ENCODE peak calls at places on chromosomes 11 and 22, in five cellular contexts. One of them, this sample, is unnamed.

GRCh38 chr22:18152519-18152918 is 2.5 kb downstream of the USP18 start:
- DNase-seq in C1 segment of cervical spinal cord: no peak
- DNase-seq in NCI-H1694 treated with DMSO at 0.1 percent for 48 hours: no peak
- DNase-seq in heart right ventricle: no peak
- DNase-seq in hepatic stellate cell: no peak
- DNase-seq in this sample: no peak

GRCh38 chr11:112525844-112526590 is 265.4 kb upstream of the PLET1 start:
- DNase-seq in C1 segment of cervical spinal cord: no peak
- DNase-seq in NCI-H1694 treated with DMSO at 0.1 percent for 48 hours: no peak
- DNase-seq in heart right ventricle: no peak
- DNase-seq in hepatic stellate cell: no peak
- DNase-seq in this sample: no peak

GRCh38 chr22:24285245-24285644 is 14.6 kb downstream of the SPECC1L start:
- DNase-seq in C1 segment of cervical spinal cord: no peak
- DNase-seq in NCI-H1694 treated with DMSO at 0.1 percent for 48 hours: no peak
- DNase-seq in heart right ventricle: no peak
- DNase-seq in hepatic stellate cell: no peak
- DNase-seq in this sample: no peak

GRCh38 chr11:61881397-61881796 is 9.9 kb downstream of the FADS3 start:
- DNase-seq in C1 segment of cervical spinal cord: no peak
- DNase-seq in NCI-H1694 treated with DMSO at 0.1 percent for 48 hours: no peak
- DNase-seq in heart right ventricle: no peak
- DNase-seq in hepatic stellate cell: no peak
- DNase-seq in this sample: no peak

GRCh38 chr22:44410396-44411056 is 87.5 kb downstream of the RTL6 start:
- DNase-seq in C1 segment of cervical spinal cord: no peak
- DNase-seq in NCI-H1694 treated with DMSO at 0.1 percent for 48 hours: peak
- DNase-seq in heart right ventricle: peak
- DNase-seq in hepatic stellate cell: peak
- DNase-seq in this sample: no peak

GRCh38 chr22:28440517-28441366 is 238.9 kb downstream of the TTC28 start:
- DNase-seq in C1 segment of cervical spinal cord: no peak
- DNase-seq in NCI-H1694 treated with DMSO at 0.1 percent for 48 hours: no peak
- DNase-seq in heart right ventricle: no peak
- DNase-seq in hepatic stellate cell: peak
- DNase-seq in this sample: no peak

GRCh38 chr11:39651857-39652461 is 1807.5 kb downstream of the LRRC4C start:
- DNase-seq in C1 segment of cervical spinal cord: no peak
- DNase-seq in NCI-H1694 treated with DMSO at 0.1 percent for 48 hours: no peak
- DNase-seq in heart right ventricle: no peak
- DNase-seq in hepatic stellate cell: no peak
- DNase-seq in this sample: no peak

GRCh38 chr11:86784247-86784681 is 16.1 kb upstream of the PRSS23 start:
- DNase-seq in C1 segment of cervical spinal cord: no peak
- DNase-seq in NCI-H1694 treated with DMSO at 0.1 percent for 48 hours: no peak
- DNase-seq in heart right ventricle: no peak
- DNase-seq in hepatic stellate cell: no peak
- DNase-seq in this sample: no peak

GRCh38 chr22:23790819-23791736 is 4.3 kb downstream of the SMARCB1 start:
- DNase-seq in C1 segment of cervical spinal cord: no peak
- DNase-seq in NCI-H1694 treated with DMSO at 0.1 percent for 48 hours: no peak
- DNase-seq in heart right ventricle: no peak
- DNase-seq in hepatic stellate cell: no peak
- DNase-seq in this sample: no peak

GRCh38 chr11:100738701-100739100 is 51.6 kb downstream of the ARHGAP42 start:
- DNase-seq in C1 segment of cervical spinal cord: no peak
- DNase-seq in NCI-H1694 treated with DMSO at 0.1 percent for 48 hours: no peak
- DNase-seq in heart right ventricle: no peak
- DNase-seq in hepatic stellate cell: no peak
- DNase-seq in this sample: no peak

GRCh38 chr11:27913650-27914049 is 194.3 kb downstream of the KIF18A start:
- DNase-seq in C1 segment of cervical spinal cord: no peak
- DNase-seq in NCI-H1694 treated with DMSO at 0.1 percent for 48 hours: no peak
- DNase-seq in heart right ventricle: no peak
- DNase-seq in hepatic stellate cell: no peak
- DNase-seq in this sample: no peak

GRCh38 chr11:124746621-124747243 is 5.3 kb downstream of the VSIG2 start:
- DNase-seq in C1 segment of cervical spinal cord: no peak
- DNase-seq in NCI-H1694 treated with DMSO at 0.1 percent for 48 hours: no peak
- DNase-seq in heart right ventricle: peak
- DNase-seq in hepatic stellate cell: peak
- DNase-seq in this sample: no peak

GRCh38 chr22:44547371-44547770 is 49.3 kb upstream of the RTL6 start:
- DNase-seq in C1 segment of cervical spinal cord: no peak
- DNase-seq in NCI-H1694 treated with DMSO at 0.1 percent for 48 hours: no peak
- DNase-seq in heart right ventricle: no peak
- DNase-seq in hepatic stellate cell: no peak
- DNase-seq in this sample: no peak

GRCh38 chr11:123590296-123590912 is 64.0 kb downstream of the SCN3B start:
- DNase-seq in C1 segment of cervical spinal cord: no peak
- DNase-seq in NCI-H1694 treated with DMSO at 0.1 percent for 48 hours: no peak
- DNase-seq in heart right ventricle: no peak
- DNase-seq in hepatic stellate cell: peak
- DNase-seq in this sample: no peak

GRCh38 chr22:47432683-47433082 is 670.2 kb downstream of the TBC1D22A start:
- DNase-seq in C1 segment of cervical spinal cord: no peak
- DNase-seq in NCI-H1694 treated with DMSO at 0.1 percent for 48 hours: no peak
- DNase-seq in heart right ventricle: no peak
- DNase-seq in hepatic stellate cell: no peak
- DNase-seq in this sample: no peak

GRCh38 chr22:36823177-36823839 is 6.5 kb upstream of the PVALB start:
- DNase-seq in C1 segment of cervical spinal cord: no peak
- DNase-seq in NCI-H1694 treated with DMSO at 0.1 percent for 48 hours: no peak
- DNase-seq in heart right ventricle: no peak
- DNase-seq in hepatic stellate cell: no peak
- DNase-seq in this sample: no peak

GRCh38 chr11:89487016-89487415 is 4.2 kb downstream of the NOX4 start:
- DNase-seq in C1 segment of cervical spinal cord: no peak
- DNase-seq in NCI-H1694 treated with DMSO at 0.1 percent for 48 hours: no peak
- DNase-seq in heart right ventricle: no peak
- DNase-seq in hepatic stellate cell: no peak
- DNase-seq in this sample: no peak

GRCh38 chr11:65887723-65888162 is 528 bp downstream of the FIBP start:
- DNase-seq in C1 segment of cervical spinal cord: no peak
- DNase-seq in NCI-H1694 treated with DMSO at 0.1 percent for 48 hours: no peak
- DNase-seq in heart right ventricle: no peak
- DNase-seq in hepatic stellate cell: no peak
- DNase-seq in this sample: no peak

GRCh38 chr11:119626197-119626909 is 102.6 kb downstream of the NECTIN1 start:
- DNase-seq in C1 segment of cervical spinal cord: no peak
- DNase-seq in NCI-H1694 treated with DMSO at 0.1 percent for 48 hours: no peak
- DNase-seq in heart right ventricle: no peak
- DNase-seq in hepatic stellate cell: no peak
- DNase-seq in this sample: no peak

GRCh38 chr11:20274031-20274430 is 89.5 kb upstream of the HTATIP2 start:
- DNase-seq in C1 segment of cervical spinal cord: no peak
- DNase-seq in NCI-H1694 treated with DMSO at 0.1 percent for 48 hours: no peak
- DNase-seq in heart right ventricle: no peak
- DNase-seq in hepatic stellate cell: no peak
- DNase-seq in this sample: no peak

GRCh38 chr11:68392822-68393221 is 67.7 kb upstream of the PPP6R3 start:
- DNase-seq in C1 segment of cervical spinal cord: no peak
- DNase-seq in NCI-H1694 treated with DMSO at 0.1 percent for 48 hours: no peak
- DNase-seq in heart right ventricle: no peak
- DNase-seq in hepatic stellate cell: no peak
- DNase-seq in this sample: no peak

GRCh38 chr11:62491571-62492329 is 54.9 kb downstream of the AHNAK start:
- DNase-seq in C1 segment of cervical spinal cord: no peak
- DNase-seq in NCI-H1694 treated with DMSO at 0.1 percent for 48 hours: no peak
- DNase-seq in heart right ventricle: no peak
- DNase-seq in hepatic stellate cell: no peak
- DNase-seq in this sample: no peak

GRCh38 chr11:1421291-1421690 is 31.6 kb downstream of the BRSK2 start:
- DNase-seq in C1 segment of cervical spinal cord: no peak
- DNase-seq in NCI-H1694 treated with DMSO at 0.1 percent for 48 hours: no peak
- DNase-seq in heart right ventricle: no peak
- DNase-seq in hepatic stellate cell: no peak
- DNase-seq in this sample: peak

GRCh38 chr22:17501679-17502285 is 61.5 kb upstream of the SLC25A18 start:
- DNase-seq in C1 segment of cervical spinal cord: no peak
- DNase-seq in NCI-H1694 treated with DMSO at 0.1 percent for 48 hours: peak
- DNase-seq in heart right ventricle: no peak
- DNase-seq in hepatic stellate cell: peak
- DNase-seq in this sample: peak